ENCODE peak calls at places on chromosomes 6 and 20, in five cellular contexts. Q is HepG2, O is K562, I is GM12878, Z is H1. U is an unnamed sample.
A peak's percentile ranks its signal among the peaks of the same experiment; 100 is the strongest.

GRCh38 chr20:19806806-19807691 is 49.0 kb downstream of the RIN2 start:
- DNase-seq in Q (no peak), O (no peak), I (no peak), Z (no peak), U (no peak)

GRCh38 chr6:15793288-15793687 is 130.5 kb upstream of the DTNBP1 start:
- DNase-seq in Q (no peak), O (peak; percentile 89), I (no peak), Z (no peak), U (no peak)

GRCh38 chr6:122580731-122581130 is 29.5 kb upstream of the PKIB start:
- DNase-seq in Q (peak; percentile 4), O (peak; percentile 10), I (no peak), Z (no peak), U (peak; percentile 22)

GRCh38 chr6:102075539-102075938 is 682.0 kb downstream of the GRIK2 start:
- DNase-seq in Q (peak; percentile 4), O (no peak), I (no peak), Z (no peak), U (no peak)

GRCh38 chr6:53651149-53651763 is 14.3 kb downstream of the KLHL31 start:
- DNase-seq in Q (peak; percentile 89), O (peak; percentile 74), I (no peak), Z (peak; percentile 10), U (peak; percentile 84)

GRCh38 chr6:105890521-105891244 is 195.5 kb upstream of the PRDM1 start:
- DNase-seq in Q (no peak), O (no peak), I (no peak), Z (no peak), U (no peak)

GRCh38 chr20:58634818-58635665 is 16.0 kb upstream of the STX16 start:
- DNase-seq in Q (no peak), O (peak; percentile 56), I (no peak), Z (no peak), U (no peak)

GRCh38 chr6:112214749-112215269 is 39.6 kb downstream of the LAMA4 start:
- DNase-seq in Q (peak; percentile 58), O (no peak), I (no peak), Z (no peak), U (no peak)

GRCh38 chr6:45423111-45423900 is 45.6 kb upstream of the SUPT3H start:
- DNase-seq in Q (no peak), O (no peak), I (no peak), Z (no peak), U (peak; percentile 66)

GRCh38 chr20:697826-698225 is 22.2 kb upstream of the SCRT2 start:
- DNase-seq in Q (no peak), O (no peak), I (no peak), Z (no peak), U (no peak)

GRCh38 chr6:89375427-89375868 is 22.9 kb upstream of the UBE2J1 start:
- DNase-seq in Q (peak; percentile 80), O (peak; percentile 18), I (no peak), Z (peak; percentile 82), U (peak; percentile 95)

GRCh38 chr6:130098317-130098716 is 79.9 kb downstream of the L3MBTL3 start:
- DNase-seq in Q (no peak), O (no peak), I (no peak), Z (no peak), U (no peak)

GRCh38 chr6:128259735-128260685 is 260.4 kb downstream of the PTPRK start:
- DNase-seq in Q (no peak), O (no peak), I (no peak), Z (no peak), U (no peak)

GRCh38 chr20:44008806-44009678 is 94.4 kb downstream of the TOX2 start:
- DNase-seq in Q (no peak), O (no peak), I (no peak), Z (no peak), U (no peak)

GRCh38 chr20:44187054-44187762 is at the start of gene JPH2:
- DNase-seq in Q (no peak), O (no peak), I (no peak), Z (no peak), U (peak; percentile 78)

GRCh38 chr6:94196891-94197290 is 777.5 kb upstream of the EPHA7 start:
- DNase-seq in Q (no peak), O (no peak), I (no peak), Z (no peak), U (no peak)

GRCh38 chr6:159828074-159828473 is 28.0 kb downstream of the PNLDC1 start:
- DNase-seq in Q (no peak), O (peak; percentile 29), I (no peak), Z (no peak), U (no peak)

GRCh38 chr20:10603378-10603777 is 70.4 kb downstream of the JAG1 start:
- DNase-seq in Q (no peak), O (no peak), I (no peak), Z (no peak), U (no peak)

GRCh38 chr6:169253745-169254238 is at the start of gene THBS2:
- DNase-seq in Q (no peak), O (no peak), I (no peak), Z (no peak), U (peak; percentile 56)

GRCh38 chr20:1317545-1318255 is 11.2 kb downstream of the SDCBP2 start:
- DNase-seq in Q (no peak), O (no peak), I (no peak), Z (no peak), U (no peak)

GRCh38 chr20:34240698-34241615 is at the start of gene ASIP:
- DNase-seq in Q (no peak), O (no peak), I (no peak), Z (no peak), U (peak; percentile 18)

GRCh38 chr6:43682724-43683429 is 4.7 kb downstream of the MRPS18A start:
- DNase-seq in Q (no peak), O (no peak), I (no peak), Z (no peak), U (no peak)

GRCh38 chr20:64063389-64064144 is 569 bp downstream of the TCEA2 start:
- DNase-seq in Q (no peak), O (peak; percentile 59), I (no peak), Z (no peak), U (peak; percentile 57)

GRCh38 chr6:167832497-167833395 is 6.0 kb downstream of the AFDN start:
- DNase-seq in Q (no peak), O (no peak), I (peak; percentile 31), Z (no peak), U (no peak)

GRCh38 chr6:110672122-110672521 is 143.1 kb downstream of the CDK19 start:
- DNase-seq in Q (no peak), O (no peak), I (no peak), Z (no peak), U (no peak)

GRCh38 chr6:6331393-6331792 is 10.9 kb upstream of the F13A1 start:
- DNase-seq in Q (no peak), O (no peak), I (peak; percentile 95), Z (no peak), U (no peak)

GRCh38 chr6:41159415-41160082 is 3.4 kb downstream of the TREM2 start:
- DNase-seq in Q (no peak), O (no peak), I (no peak), Z (no peak), U (no peak)

GRCh38 chr6:17281100-17281496 is at the start of gene RBM24:
- DNase-seq in Q (peak; percentile 66), O (peak; percentile 7), I (no peak), Z (no peak), U (peak; percentile 80)

GRCh38 chr20:50138479-50139393 is 14.8 kb downstream of the PEDS1 start:
- DNase-seq in Q (peak; percentile 73), O (no peak), I (no peak), Z (no peak), U (peak; percentile 41)

GRCh38 chr6:3133515-3133914 is 15.0 kb downstream of the BPHL start:
- DNase-seq in Q (no peak), O (no peak), I (no peak), Z (no peak), U (peak; percentile 45)

GRCh38 chr20:47710665-47711045 is 74.6 kb downstream of the SULF2 start:
- DNase-seq in Q (no peak), O (no peak), I (no peak), Z (no peak), U (no peak)

GRCh38 chr6:138944412-138944811 is 43.6 kb downstream of the REPS1 start:
- DNase-seq in Q (no peak), O (peak; percentile 41), I (no peak), Z (no peak), U (no peak)

GRCh38 chr6:87789198-87789899 is 87.3 kb upstream of the AKIRIN2 start:
- DNase-seq in Q (peak; percentile 93), O (no peak), I (no peak), Z (no peak), U (peak; percentile 21)

GRCh38 chr20:11888648-11889047 is 29.0 kb upstream of the BTBD3 start:
- DNase-seq in Q (no peak), O (no peak), I (no peak), Z (no peak), U (no peak)
- TF ChIP-seq EZH2 in Q (no peak), O (no peak), I (no peak), Z (no peak), U (no peak)

GRCh38 chr6:152353440-152353839 is 283.7 kb downstream of the SYNE1 start:
- DNase-seq in Q (no peak), O (no peak), I (no peak), Z (no peak), U (no peak)
- TF ChIP-seq CREB1 in Q (no peak), O (no peak), I (no peak), Z (no peak), U (no peak)

DNA sequence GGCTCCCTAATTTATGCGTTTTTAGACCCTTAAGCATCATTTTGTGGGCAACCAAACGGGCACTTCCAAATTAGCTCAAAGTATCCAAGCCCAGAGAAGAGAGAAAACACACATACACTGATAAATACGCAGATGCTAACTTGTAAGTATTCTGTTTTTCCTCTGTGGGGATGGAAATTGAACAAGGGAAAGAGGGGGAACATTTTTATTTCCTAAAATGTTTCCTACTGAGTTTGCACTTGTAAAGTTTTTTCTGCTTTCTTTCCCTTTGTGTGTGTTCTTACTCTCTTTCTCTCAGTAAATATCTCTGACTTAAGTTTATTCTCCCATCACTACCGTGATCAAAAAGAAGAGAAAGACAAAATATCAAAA is 769 bp upstream of the NKX2-4 start:
- DNase-seq in Q (no peak), O (no peak), I (no peak), Z (no peak), U (no peak)
- TF ChIP-seq EZH2 in Q (no peak), O (no peak), I (no peak), Z (peak; percentile 36), U (peak; percentile 12)

GRCh38 chr6:157648561-157648960 is 174.5 kb upstream of the SNX9 start:
- DNase-seq in Q (no peak), O (no peak), I (no peak), Z (no peak), U (no peak)

GRCh38 chr6:157651731-157652490 is 171.1 kb upstream of the SNX9 start:
- DNase-seq in Q (no peak), O (no peak), I (no peak), Z (no peak), U (no peak)

GRCh38 chr6:157650801-157651200 is 172.2 kb upstream of the SNX9 start:
- DNase-seq in Q (no peak), O (no peak), I (no peak), Z (no peak), U (no peak)

GRCh38 chr6:157649311-157650260 is 173.5 kb upstream of the SNX9 start:
- DNase-seq in Q (no peak), O (no peak), I (no peak), Z (no peak), U (no peak)

DNA sequence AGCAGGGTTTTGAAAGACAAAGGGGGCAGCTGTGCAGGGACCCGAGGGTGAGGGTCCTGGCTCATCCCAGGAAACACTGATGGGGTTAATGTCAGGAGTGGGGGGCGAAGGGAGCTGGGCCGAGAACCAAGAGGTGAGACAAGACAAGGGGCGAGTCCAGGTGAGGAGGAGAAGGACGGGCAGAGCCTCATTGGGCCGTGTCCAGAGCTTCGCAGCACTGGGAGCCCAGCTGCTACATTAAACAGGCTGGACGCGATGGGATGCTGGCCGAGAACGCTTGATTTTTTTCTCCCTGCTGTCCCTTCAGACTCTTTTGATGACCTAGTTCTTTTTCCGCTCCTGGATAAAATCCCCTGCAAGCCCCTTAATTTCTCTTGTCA is 172.8 kb upstream of the SNX9 start:
- DNase-seq in Q (no peak), O (no peak), I (no peak), Z (no peak), U (no peak)
- TF ChIP-seq CREB1 in Q (no peak), O (no peak), I (no peak), Z (no peak), U (no peak)

U was measured in GM23338.